ENCODE peak calls at places on chromosome X, in nine cellular contexts. One of them, this sample, is unnamed.

GRCh38 chrX:114162068-114162735 is 421.7 kb upstream of the HTR2C start:
- DNase-seq in ascending aorta: no peak
- DNase-seq in stimulated activated CD8-positive, alpha-beta memory T cell treated with anti-CD3 and anti-CD28 coated beads, Interleukin-2, amount 100 ng/mL, for 1 hour: no peak
- DNase-seq in AG08395: no peak
- DNase-seq in NCI-H1436: no peak
- DNase-seq in GM20000: no peak
- DNase-seq in NB4: peak
- DNase-seq in activated CD8-positive, alpha-beta memory T cell treated with anti-CD3 and anti-CD28 coated beads for 4 hours: no peak
- DNase-seq in tibial nerve: no peak
- DNase-seq in this sample: peak

GRCh38 chrX:100625985-100626491 is 10.6 kb downstream of the TSPAN6 start:
- DNase-seq in ascending aorta: no peak
- DNase-seq in stimulated activated CD8-positive, alpha-beta memory T cell treated with anti-CD3 and anti-CD28 coated beads, Interleukin-2, amount 100 ng/mL, for 1 hour: no peak
- DNase-seq in AG08395: no peak
- DNase-seq in NCI-H1436: no peak
- DNase-seq in GM20000: peak
- DNase-seq in NB4: peak
- DNase-seq in activated CD8-positive, alpha-beta memory T cell treated with anti-CD3 and anti-CD28 coated beads for 4 hours: no peak
- DNase-seq in tibial nerve: no peak
- DNase-seq in this sample: no peak

GRCh38 chrX:111041018-111041462 is 55.0 kb upstream of the PAK3 start:
- DNase-seq in ascending aorta: no peak
- DNase-seq in stimulated activated CD8-positive, alpha-beta memory T cell treated with anti-CD3 and anti-CD28 coated beads, Interleukin-2, amount 100 ng/mL, for 1 hour: no peak
- DNase-seq in AG08395: peak
- DNase-seq in NCI-H1436: no peak
- DNase-seq in GM20000: no peak
- DNase-seq in NB4: peak
- DNase-seq in activated CD8-positive, alpha-beta memory T cell treated with anti-CD3 and anti-CD28 coated beads for 4 hours: no peak
- DNase-seq in tibial nerve: peak
- DNase-seq in this sample: no peak

GRCh38 chrX:1274786-1275185 is 6.2 kb downstream of the CSF2RA start:
- DNase-seq in ascending aorta: no peak
- DNase-seq in stimulated activated CD8-positive, alpha-beta memory T cell treated with anti-CD3 and anti-CD28 coated beads, Interleukin-2, amount 100 ng/mL, for 1 hour: no peak
- DNase-seq in AG08395: no peak
- DNase-seq in NCI-H1436: no peak
- DNase-seq in GM20000: no peak
- DNase-seq in NB4: no peak
- DNase-seq in activated CD8-positive, alpha-beta memory T cell treated with anti-CD3 and anti-CD28 coated beads for 4 hours: no peak
- DNase-seq in tibial nerve: no peak
- DNase-seq in this sample: no peak

GRCh38 chrX:155888139-155888538 is 7.0 kb downstream of the VAMP7 start:
- DNase-seq in ascending aorta: no peak
- DNase-seq in stimulated activated CD8-positive, alpha-beta memory T cell treated with anti-CD3 and anti-CD28 coated beads, Interleukin-2, amount 100 ng/mL, for 1 hour: no peak
- DNase-seq in AG08395: peak
- DNase-seq in NCI-H1436: no peak
- DNase-seq in GM20000: no peak
- DNase-seq in NB4: peak
- DNase-seq in activated CD8-positive, alpha-beta memory T cell treated with anti-CD3 and anti-CD28 coated beads for 4 hours: no peak
- DNase-seq in tibial nerve: no peak
- DNase-seq in this sample: no peak

GRCh38 chrX:21770631-21771321 is 12.9 kb upstream of the SMPX start:
- DNase-seq in ascending aorta: no peak
- DNase-seq in stimulated activated CD8-positive, alpha-beta memory T cell treated with anti-CD3 and anti-CD28 coated beads, Interleukin-2, amount 100 ng/mL, for 1 hour: no peak
- DNase-seq in AG08395: no peak
- DNase-seq in NCI-H1436: no peak
- DNase-seq in GM20000: no peak
- DNase-seq in NB4: no peak
- DNase-seq in activated CD8-positive, alpha-beta memory T cell treated with anti-CD3 and anti-CD28 coated beads for 4 hours: no peak
- DNase-seq in tibial nerve: no peak
- DNase-seq in this sample: no peak

GRCh38 chrX:2550288-2551020 is 49.7 kb upstream of the DHRSX start:
- DNase-seq in ascending aorta: no peak
- DNase-seq in stimulated activated CD8-positive, alpha-beta memory T cell treated with anti-CD3 and anti-CD28 coated beads, Interleukin-2, amount 100 ng/mL, for 1 hour: no peak
- DNase-seq in AG08395: no peak
- DNase-seq in NCI-H1436: peak
- DNase-seq in GM20000: no peak
- DNase-seq in NB4: no peak
- DNase-seq in activated CD8-positive, alpha-beta memory T cell treated with anti-CD3 and anti-CD28 coated beads for 4 hours: no peak
- DNase-seq in tibial nerve: no peak
- DNase-seq in this sample: no peak

GRCh38 chrX:24838624-24839023 is 144.9 kb downstream of the POLA1 start:
- DNase-seq in ascending aorta: no peak
- DNase-seq in stimulated activated CD8-positive, alpha-beta memory T cell treated with anti-CD3 and anti-CD28 coated beads, Interleukin-2, amount 100 ng/mL, for 1 hour: no peak
- DNase-seq in AG08395: peak
- DNase-seq in NCI-H1436: no peak
- DNase-seq in GM20000: peak
- DNase-seq in NB4: peak
- DNase-seq in activated CD8-positive, alpha-beta memory T cell treated with anti-CD3 and anti-CD28 coated beads for 4 hours: no peak
- DNase-seq in tibial nerve: peak
- DNase-seq in this sample: no peak

GRCh38 chrX:27555514-27555913 is 34.6 kb upstream of the DCAF8L2 start:
- DNase-seq in ascending aorta: no peak
- DNase-seq in stimulated activated CD8-positive, alpha-beta memory T cell treated with anti-CD3 and anti-CD28 coated beads, Interleukin-2, amount 100 ng/mL, for 1 hour: no peak
- DNase-seq in AG08395: no peak
- DNase-seq in NCI-H1436: no peak
- DNase-seq in GM20000: peak
- DNase-seq in NB4: peak
- DNase-seq in activated CD8-positive, alpha-beta memory T cell treated with anti-CD3 and anti-CD28 coated beads for 4 hours: no peak
- DNase-seq in tibial nerve: no peak
- DNase-seq in this sample: no peak

GRCh38 chrX:129139837-129140679 is 383.2 kb downstream of the SMARCA1 start:
- DNase-seq in ascending aorta: no peak
- DNase-seq in stimulated activated CD8-positive, alpha-beta memory T cell treated with anti-CD3 and anti-CD28 coated beads, Interleukin-2, amount 100 ng/mL, for 1 hour: no peak
- DNase-seq in AG08395: no peak
- DNase-seq in NCI-H1436: peak
- DNase-seq in GM20000: no peak
- DNase-seq in NB4: no peak
- DNase-seq in activated CD8-positive, alpha-beta memory T cell treated with anti-CD3 and anti-CD28 coated beads for 4 hours: no peak
- DNase-seq in tibial nerve: no peak
- DNase-seq in this sample: no peak

This sample was measured in ecto neural progenitor cell.